ENCODE peak calls at places on chromosomes 13 and 19, in eight cellular contexts. K is T follicular helper cell; V is stimulated activated CD4-positive, alpha-beta T cell treated with anti-CD3 and anti-CD28 coated beads, Interleukin-1b, Interleukin-23, amount 100 ng/mL, for 24 hours; B is ELF-1; Z is fibroblast of the aortic adventitia; A is Calu3; J is GM10248; X is GDM1. D is an unnamed sample.

GRCh38 chr13:107301724-107302374 is 733.9 kb upstream of the ARGLU1 start:
- DNase-seq in K (no peak), Z (no peak), B (peak; percentile 2), V (no peak), A (no peak), J (no peak), X (no peak), D (peak; percentile 35)

GRCh38 chr13:23723463-23723862 is 153.3 kb downstream of the TNFRSF19 start:
- DNase-seq in B (no peak), K (no peak), J (no peak), V (no peak), X (no peak), Z (peak; percentile 70), A (no peak), D (peak; percentile 52)

GRCh38 chr13:103803349-103803748 is 737.1 kb upstream of the SLC10A2 start:
- DNase-seq in J (no peak), V (no peak), A (no peak), B (no peak), Z (no peak), K (no peak), X (no peak), D (no peak)

GRCh38 chr13:80040219-80040976 is 300.5 kb downstream of the SPRY2 start:
- DNase-seq in X (no peak), J (no peak), Z (peak; percentile 95), A (no peak), B (no peak), V (no peak), K (no peak), D (peak; percentile 96)

GRCh38 chr19:34193439-34193838 is 21.1 kb downstream of the LSM14A start:
- DNase-seq in V (no peak), X (no peak), A (no peak), J (no peak), Z (no peak), K (no peak), B (no peak), D (no peak)

GRCh38 chr13:113367020-113367560 is 3.2 kb upstream of the GRTP1 start:
- DNase-seq in A (no peak), X (no peak), V (no peak), J (no peak), Z (no peak), K (no peak), B (peak; percentile 38), D (no peak)

GRCh38 chr13:60448907-60449510 is 52.0 kb downstream of the TDRD3 start:
- DNase-seq in A (peak; percentile 1), K (no peak), B (no peak), Z (peak; percentile 81), J (peak; percentile 22), V (no peak), X (peak; percentile 19), D (peak; percentile 50)

GRCh38 chr13:83057119-83057518 is 825.2 kb downstream of the SLITRK1 start:
- DNase-seq in X (no peak), K (no peak), B (no peak), A (no peak), J (no peak), V (no peak), Z (peak; percentile 18), D (peak; percentile 12)

GRCh38 chr19:17832443-17833208 is 11.3 kb upstream of the INSL3 start:
- DNase-seq in J (no peak), A (no peak), X (no peak), K (no peak), Z (no peak), V (no peak), B (no peak), D (no peak)

GRCh38 chr19:35557539-35558399 is 5.7 kb downstream of the ATP4A start:
- DNase-seq in A (peak; percentile 35), X (no peak), K (peak; percentile 29), Z (peak; percentile 16), B (peak; percentile 94), J (peak; percentile 72), V (peak; percentile 33), D (peak; percentile 67)

GRCh38 chr19:3766520-3766919 is 4.0 kb downstream of the MRPL54 start:
- DNase-seq in J (no peak), A (no peak), V (no peak), X (no peak), B (no peak), Z (no peak), K (no peak), D (no peak)

GRCh38 chr19:34989248-34989797 is 10.8 kb upstream of the GRAMD1A start:
- DNase-seq in K (no peak), X (no peak), V (no peak), A (no peak), Z (no peak), B (no peak), J (no peak), D (no peak)

GRCh38 chr19:15776991-15777787 is 10.3 kb upstream of the OR10H5 start:
- DNase-seq in K (no peak), V (no peak), Z (no peak), X (no peak), B (no peak), J (no peak), A (no peak), D (no peak)

GRCh38 chr13:101785858-101786257 is 333.4 kb downstream of the ITGBL1 start:
- DNase-seq in A (peak; percentile 20), X (no peak), J (no peak), B (peak; percentile 27), Z (no peak), V (no peak), K (no peak), D (peak; percentile 24)

GRCh38 chr19:3721131-3721899 is 13.1 kb downstream of the TJP3 start:
- DNase-seq in V (peak; percentile 72), A (peak; percentile 95), X (peak; percentile 83), J (peak; percentile 91), B (peak; percentile 99), K (peak; percentile 86), Z (peak; percentile 73), D (peak; percentile 82)

GRCh38 chr13:62193919-62194318 is 778.3 kb upstream of the PCDH20 start:
- DNase-seq in X (no peak), V (no peak), J (no peak), K (no peak), A (no peak), B (peak; percentile 4), Z (no peak), D (no peak)

GRCh38 chr13:102310691-102311432 is 91.0 kb downstream of the FGF14 start:
- DNase-seq in X (no peak), Z (no peak), K (no peak), A (no peak), J (no peak), V (no peak), B (no peak), D (no peak)

GRCh38 chr19:35353635-35354034 is 4.6 kb upstream of the FFAR3 start:
- DNase-seq in K (no peak), V (no peak), B (no peak), A (no peak), J (peak; percentile 1), Z (no peak), X (no peak), D (peak; percentile 36)

GRCh38 chr13:109790071-109790470 is 3.7 kb upstream of the IRS2 start:
- DNase-seq in K (no peak), J (no peak), Z (no peak), A (no peak), V (no peak), X (no peak), B (no peak), D (no peak)

GRCh38 chr19:13881692-13882418 is 4.9 kb downstream of the NANOS3 start:
- DNase-seq in V (no peak), K (no peak), X (peak; percentile 69), B (no peak), J (peak; percentile 56), Z (peak; percentile 23), A (no peak), D (peak; percentile 34)

GRCh38 chr19:41997851-41998229 is 3.8 kb upstream of the ATP1A3 start:
- DNase-seq in A (no peak), K (no peak), Z (no peak), B (peak; percentile 11), X (no peak), J (no peak), V (no peak), D (no peak)

GRCh38 chr13:59638404-59638803 is 525.3 kb downstream of the DIAPH3 start:
- DNase-seq in Z (no peak), K (no peak), V (no peak), X (no peak), A (no peak), B (no peak), J (no peak), D (no peak)

GRCh38 chr19:41616785-41617621 is 9.9 kb downstream of the CEACAM4 start:
- DNase-seq in K (no peak), X (no peak), A (peak; percentile 47), V (no peak), J (no peak), B (peak; percentile 4), Z (peak; percentile 21), D (peak; percentile 0)

GRCh38 chr13:34466301-34466700 is 475.8 kb upstream of the NBEA start:
- DNase-seq in Z (no peak), J (no peak), X (no peak), A (no peak), B (no peak), K (no peak), V (no peak), D (no peak)

GRCh38 chr13:19155321-19155861 is 26.2 kb downstream of the TUBA3C start:
- DNase-seq in B (no peak), V (no peak), Z (no peak), X (peak; percentile 47), A (no peak), K (no peak), J (no peak), D (no peak)

GRCh38 chr19:50332264-50333038 is 3.3 kb upstream of the KCNC3 start:
- DNase-seq in X (no peak), A (peak; percentile 33), V (no peak), J (no peak), K (no peak), B (peak; percentile 94), Z (no peak), D (no peak)

GRCh38 chr13:21228738-21229137 is 52.3 kb downstream of the MRPL57 start:
- DNase-seq in Z (no peak), K (no peak), J (no peak), B (no peak), A (no peak), V (no peak), X (no peak), D (no peak)

GRCh38 chr19:3366761-3367571 is 583 bp downstream of the NFIC start:
- DNase-seq in Z (no peak), B (no peak), K (no peak), J (no peak), X (peak; percentile 18), V (no peak), A (peak; percentile 26), D (peak; percentile 57)

GRCh38 chr13:95745289-95745688 is 68.3 kb downstream of the DNAJC3 start:
- DNase-seq in J (no peak), X (no peak), V (no peak), K (no peak), A (no peak), Z (no peak), B (no peak), D (no peak)

GRCh38 chr13:25561842-25562241 is 190.1 kb downstream of the ATP8A2 start:
- DNase-seq in Z (no peak), B (no peak), K (no peak), J (no peak), X (no peak), V (no peak), A (no peak), D (no peak)

GRCh38 chr19:45790942-45791341 is 1.7 kb downstream of the DMWD start:
- DNase-seq in J (no peak), Z (no peak), K (no peak), B (no peak), A (no peak), X (peak; percentile 72), V (no peak), D (no peak)

GRCh38 chr13:109945206-109945960 is 159.0 kb upstream of the IRS2 start:
- DNase-seq in X (no peak), K (no peak), Z (peak; percentile 58), J (no peak), V (no peak), B (no peak), A (no peak), D (peak; percentile 61)

GRCh38 chr19:47991191-47991808 is 670 bp downstream of the BSPH1 start:
- DNase-seq in B (no peak), K (no peak), A (no peak), Z (no peak), X (no peak), J (no peak), V (no peak), D (no peak)

GRCh38 chr13:41053384-41053826 is 7.9 kb upstream of the WBP4 start:
- DNase-seq in Z (peak; percentile 72), A (no peak), K (no peak), X (no peak), J (peak; percentile 38), B (no peak), V (no peak), D (peak; percentile 61)

D was measured in mesenchymal stem cell.